ENCODE peak calls at places on chromosomes 12 and 14, in four cellular contexts. J is psoas muscle, I is ovary, Y is aorta. P is an unnamed sample. For H3K27me3, the result is how much of the 10 kb centered on the place peaks cover.

GRCh38 chr12:14845350-14845750 is 2.0 kb upstream of the ART4 start:
- DNase-seq in Y (no peak), I (peak), J (no peak), P (peak)

GRCh38 chr12:63889236-63889635 is 44.7 kb downstream of the SRGAP1 start:
- DNase-seq in J (no peak), I (no peak), Y (no peak), P (no peak)

GRCh38 chr14:56811596-56812363 is 1.5 kb upstream of the OTX2 start:
- DNase-seq in J (no peak), Y (no peak), I (no peak), P (no peak)

GRCh38 chr14:67413806-67414769 is 2.1 kb upstream of the PLEK2 start:
- DNase-seq in I (no peak), Y (peak), J (no peak), P (no peak)

GRCh38 chr14:70907996-70908917 is 998 bp downstream of the PCNX1 start:
- DNase-seq in Y (peak), I (peak), J (peak), P (peak)

GRCh38 chr12:53757095-53757770 is 5.5 kb upstream of the CISTR start:
- DNase-seq in I (peak), Y (peak), J (peak), P (peak)

GRCh38 chr12:2627343-2628191 is 167.2 kb upstream of the FKBP4 start:
- DNase-seq in Y (no peak), I (no peak), J (no peak), P (no peak)

GRCh38 chr14:30234966-30235365 is 307.3 kb upstream of the PRKD1 start:
- DNase-seq in J (no peak), Y (no peak), I (no peak), P (no peak)

GRCh38 chr12:89748791-89749190 is 40.2 kb upstream of the ATP2B1 start:
- DNase-seq in I (no peak), Y (no peak), J (no peak), P (no peak)

GRCh38 chr12:1949771-1950470 is 31.5 kb upstream of the CACNA2D4 start:
- DNase-seq in J (no peak), Y (no peak), I (no peak), P (peak)

GRCh38 chr14:90641111-90642010 is 174.9 kb downstream of the TTC7B start:
- DNase-seq in J (no peak), I (no peak), Y (no peak), P (no peak)

GRCh38 chr12:9928607-9929006 is 3.6 kb downstream of the CLEC2A start:
- DNase-seq in I (no peak), Y (no peak), J (no peak), P (no peak)

GRCh38 chr14:74909911-74910310 is 13.1 kb downstream of the RPS6KL1 start:
- DNase-seq in Y (no peak), I (no peak), J (no peak), P (no peak)

GRCh38 chr12:8989425-8989824 is at the start of gene KLRG1:
- DNase-seq in I (no peak), Y (no peak), J (no peak), P (no peak)

GRCh38 chr12:4118601-4119156 is 154.9 kb upstream of the CCND2 start:
- DNase-seq in J (no peak), I (no peak), Y (no peak), P (no peak)

GRCh38 chr14:54686871-54687749 is 120.2 kb downstream of the SAMD4A start:
- DNase-seq in Y (no peak), J (peak), I (no peak), P (peak)

GRCh38 chr12:76080017-76080728 is 4.3 kb downstream of the NAP1L1 start:
- DNase-seq in Y (no peak), I (no peak), J (no peak), P (no peak)

GRCh38 chr14:51979399-51979709 is 10.0 kb upstream of the RTRAF start:
- DNase-seq in I (no peak), J (no peak), Y (no peak), P (no peak)

GRCh38 chr14:56087824-56088571 is 30.2 kb upstream of the PELI2 start:
- DNase-seq in J (no peak), Y (no peak), I (no peak), P (no peak)

GRCh38 chr14:55705651-55706340 is 125.8 kb downstream of the KTN1 start:
- DNase-seq in Y (no peak), J (no peak), I (no peak), P (no peak)

GRCh38 chr12:47079894-47080724 is at the start of gene AMIGO2:
- DNase-seq in J (peak), I (peak), Y (peak), P (peak)

GRCh38 chr12:12267801-12268200 is 957 bp upstream of the LRP6 start:
- DNase-seq in I (no peak), J (no peak), Y (no peak), P (no peak)

GRCh38 chr12:124626841-124627502 is 59.6 kb upstream of the NCOR2 start:
- DNase-seq in I (peak), J (peak), Y (peak), P (peak)

DNA sequence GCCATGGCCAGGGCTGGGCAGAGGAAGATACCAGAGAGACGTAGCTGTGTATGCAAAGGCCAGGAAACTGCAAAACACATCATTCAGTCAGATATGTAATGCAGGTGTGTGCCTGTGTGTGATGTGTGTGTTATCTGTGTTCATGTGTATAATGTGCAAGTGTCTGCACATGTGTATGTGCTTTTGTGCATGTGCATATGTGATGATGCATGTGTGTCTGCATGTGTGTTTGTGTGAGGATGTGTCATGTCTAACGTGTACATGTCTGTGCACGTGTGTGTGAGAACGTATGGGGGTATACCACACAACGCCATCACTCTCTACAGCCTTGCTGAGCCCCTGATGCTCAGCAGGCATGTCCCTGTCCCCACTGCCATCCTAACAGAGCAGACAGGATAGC is 9.7 kb downstream of the DIO3 start:
- DNase-seq in Y (no peak), I (no peak), J (no peak), P (no peak)
- H3K27me3 ChIP-seq in Y (under half), I (under half), J (under half), P (half or more)

DNA sequence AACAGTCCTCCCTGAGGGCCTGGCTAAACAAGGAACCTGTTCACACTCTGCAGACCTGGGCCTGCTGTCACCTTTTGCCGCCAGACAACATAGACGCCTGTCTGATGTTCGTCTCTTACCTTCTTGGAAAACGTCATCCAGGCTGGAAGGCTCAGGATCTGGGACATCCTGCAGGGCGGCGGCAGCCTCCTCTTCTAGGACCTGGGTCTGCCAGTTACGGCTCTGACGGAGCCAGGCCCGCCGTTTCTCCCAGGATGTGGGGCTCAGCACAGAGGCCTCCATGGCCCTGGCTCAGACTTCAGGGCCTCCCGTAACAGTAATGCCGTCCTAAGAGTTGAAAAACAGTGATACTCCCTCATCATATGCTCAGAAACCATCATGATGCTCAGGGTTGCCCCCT is 10.3 kb downstream of the TESPA1 start:
- DNase-seq in I (no peak), J (no peak), Y (no peak), P (no peak)
- H3K27ac ChIP-seq in I (no peak), J (no peak), Y (no peak), P (no peak)

DNA sequence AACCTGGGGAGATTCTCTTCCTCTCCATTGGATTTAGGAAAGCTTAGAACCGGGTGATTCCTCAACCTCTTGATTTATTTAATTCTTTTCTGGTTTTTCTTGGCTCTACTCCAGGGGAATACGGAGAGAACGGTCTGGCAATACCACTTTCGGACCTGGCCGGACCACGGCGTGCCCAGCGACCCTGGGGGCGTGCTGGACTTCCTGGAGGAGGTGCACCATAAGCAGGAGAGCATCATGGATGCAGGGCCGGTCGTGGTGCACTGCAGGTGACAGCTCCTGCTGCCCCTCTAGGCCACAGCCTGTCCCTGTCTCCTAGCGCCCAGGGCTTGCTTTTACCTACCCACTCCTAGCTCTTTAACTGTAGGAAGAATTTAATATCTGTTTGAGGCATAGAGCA is 67.6 kb downstream of the PTPN11 start:
- DNase-seq in J (no peak), Y (no peak), I (no peak), P (no peak)
- H3K4me3 ChIP-seq in J (no peak), Y (no peak), I (no peak), P (no peak)

GRCh38 chr12:51839310-51839943 is 9.1 kb downstream of the FIGNL2 start:
- DNase-seq in J (no peak), Y (no peak), I (no peak), P (no peak)
- H3K27me3 ChIP-seq in J (under half), Y (under half), I (under half), P (under half)

DNA sequence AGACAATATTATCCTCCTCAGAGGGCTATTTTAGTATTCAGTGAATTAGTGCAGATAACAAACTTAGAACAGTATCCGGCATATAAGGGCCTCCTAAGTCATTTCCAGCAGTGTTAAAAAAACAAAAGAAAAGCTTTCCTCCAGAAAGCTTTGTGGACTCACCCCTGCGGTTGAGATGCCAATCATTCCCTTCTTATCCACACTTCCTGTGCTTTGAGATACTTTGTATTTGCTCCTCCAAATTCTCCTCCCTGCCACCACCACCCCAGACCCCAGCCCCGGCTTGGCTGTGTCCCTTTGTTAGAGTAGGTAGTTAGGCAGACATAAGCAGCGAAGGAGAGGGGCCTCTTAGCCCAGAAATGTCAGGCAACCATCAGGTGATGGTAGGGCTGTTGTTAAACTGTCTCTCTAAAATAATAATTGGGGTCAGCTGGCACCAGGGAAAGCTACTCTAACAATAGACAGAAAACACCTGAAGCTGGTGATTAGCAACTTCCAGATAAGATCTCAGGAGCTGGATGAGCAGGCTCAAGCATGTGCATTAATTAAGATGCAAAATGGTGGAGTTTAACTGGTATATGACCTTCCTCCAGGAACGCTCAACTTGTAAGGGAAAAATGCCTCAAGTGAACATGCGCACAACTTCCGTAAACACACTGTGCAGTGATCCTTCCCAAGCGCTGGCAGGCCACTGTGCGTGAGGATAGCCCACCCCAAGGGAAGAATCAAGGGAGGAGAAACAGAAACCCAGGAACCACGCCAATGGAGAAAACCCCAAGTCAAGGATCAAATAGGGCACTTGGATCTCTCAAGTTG is 152.1 kb upstream of the EEA1 start:
- DNase-seq in I (no peak), Y (no peak), J (no peak), P (no peak)
- H3K27ac ChIP-seq in I (no peak), Y (no peak), J (no peak), P (peak)